ENCODE peak calls at places on chromosomes 16 and 17, in five cellular contexts. Q is dorsolateral prefrontal cortex, F is skeletal muscle cell, C is type B pancreatic cell, U is Daoy. D is an unnamed sample.

GRCh38 chr17:56966277-56966676 is 5.4 kb upstream of the COIL start:
- DNase-seq in Q (no peak), C (no peak), F (no peak), U (no peak), D (no peak)

GRCh38 chr16:3321802-3322201 is 16.5 kb downstream of the ZNF75A start:
- DNase-seq in C (no peak), F (no peak), Q (no peak), U (no peak), D (no peak)

GRCh38 chr17:55677449-55677848 is 45.2 kb downstream of the TMEM100 start:
- DNase-seq in U (no peak), F (no peak), C (no peak), Q (no peak), D (no peak)

GRCh38 chr17:416293-417206 is 63.9 kb upstream of the RPH3AL start:
- DNase-seq in C (no peak), F (no peak), Q (no peak), U (no peak), D (no peak)

GRCh38 chr17:7133424-7133823 is 18.8 kb upstream of the ASGR2 start:
- DNase-seq in C (no peak), F (no peak), U (no peak), Q (no peak), D (no peak)

GRCh38 chr16:54407596-54407995 is 121.0 kb upstream of the IRX3 start:
- DNase-seq in C (no peak), U (no peak), F (peak; percentile 36), Q (no peak), D (no peak)

GRCh38 chr17:41835214-41835799 is 725 bp downstream of the NT5C3B start:
- DNase-seq in C (no peak), Q (no peak), F (no peak), U (no peak), D (no peak)

GRCh38 chr16:67942200-67942509 is 1.8 kb downstream of the LCAT start:
- DNase-seq in C (no peak), U (peak; percentile 38), F (no peak), Q (no peak), D (no peak)

GRCh38 chr16:65075877-65076276 is 46.0 kb downstream of the CDH11 start:
- DNase-seq in C (no peak), F (no peak), U (no peak), Q (no peak), D (no peak)

GRCh38 chr16:23948949-23949392 is 113.2 kb downstream of the PRKCB start:
- DNase-seq in Q (no peak), F (no peak), C (no peak), U (no peak), D (no peak)

GRCh38 chr17:82915010-82915696 is 75.3 kb upstream of the ZNF750 start:
- DNase-seq in U (no peak), Q (no peak), F (no peak), C (no peak), D (no peak)

GRCh38 chr16:85206472-85207356 is 94.4 kb upstream of the CIBAR2 start:
- DNase-seq in F (no peak), U (no peak), Q (peak; percentile 63), C (no peak), D (no peak)

GRCh38 chr16:2196162-2196980 is at the start of gene CASKIN1:
- DNase-seq in C (no peak), U (peak; percentile 37), F (no peak), Q (no peak), D (no peak)

GRCh38 chr17:15742921-15743320 is 10.8 kb downstream of the TBC1D26 start:
- DNase-seq in U (no peak), Q (no peak), C (no peak), F (no peak), D (peak; percentile 85)

GRCh38 chr16:86626284-86626683 is 47.9 kb downstream of the FOXL1 start:
- DNase-seq in Q (no peak), U (no peak), F (no peak), C (no peak), D (no peak)

GRCh38 chr16:51431517-51432241 is 280.6 kb upstream of the SALL1 start:
- DNase-seq in U (peak; percentile 52), F (peak; percentile 97), C (no peak), Q (no peak), D (no peak)

GRCh38 chr17:16980813-16981731 is 9.2 kb upstream of the TNFRSF13B start:
- DNase-seq in C (peak; percentile 67), F (no peak), U (peak; percentile 21), Q (no peak), D (no peak)

GRCh38 chr16:89921699-89922476 is 1.3 kb upstream of the TUBB3 start:
- DNase-seq in C (no peak), F (peak; percentile 85), U (peak; percentile 96), Q (no peak), D (no peak)

GRCh38 chr17:44011876-44012275 is 2.9 kb downstream of the TMEM101 start:
- DNase-seq in C (no peak), Q (no peak), F (no peak), U (no peak), D (no peak)

GRCh38 chr17:17900615-17901520 is 64.1 kb upstream of the SREBF1 start:
- DNase-seq in Q (no peak), U (peak; percentile 94), F (peak; percentile 94), C (no peak), D (no peak)

GRCh38 chr17:30600830-30601494 is 123.8 kb downstream of the GOSR1 start:
- DNase-seq in U (peak; percentile 29), Q (no peak), C (no peak), F (no peak), D (no peak)